ENCODE peak calls at places on chromosomes 3 and 15, in five cellular contexts. J is AG04450, B is skeletal muscle cell, G is NCI-H2029, U is A549. N is an unnamed sample.

GRCh38 chr3:134446800-134447199 is 39.0 kb downstream of the ANAPC13 start:
- DNase-seq in J (no peak), B (peak; percentile 34), U (no peak), G (no peak), N (no peak)

GRCh38 chr3:173932624-173933023 is 535.1 kb downstream of the NLGN1 start:
- DNase-seq in U (no peak), J (no peak), B (peak; percentile 41), G (no peak), N (no peak)

GRCh38 chr3:3080309-3080708 is 29.9 kb downstream of the IL5RA start:
- DNase-seq in J (no peak), B (no peak), U (no peak), G (no peak), N (no peak)

GRCh38 chr3:93969443-93969842 is 4.3 kb downstream of the PROS1 start:
- DNase-seq in J (no peak), B (no peak), G (no peak), U (peak; percentile 6), N (no peak)

GRCh38 chr3:68866157-68866556 is 66.2 kb downstream of the TAFA4 start:
- DNase-seq in G (no peak), J (no peak), U (no peak), B (no peak), N (no peak)

GRCh38 chr3:31106204-31106603 is 211.7 kb upstream of the GADL1 start:
- DNase-seq in J (peak; percentile 16), U (no peak), B (peak; percentile 84), G (no peak), N (no peak)

GRCh38 chr3:8446845-8447244 is 54.8 kb upstream of the LMCD1 start:
- DNase-seq in B (no peak), U (no peak), G (no peak), J (no peak), N (no peak)

GRCh38 chr3:43132883-43133743 is 27.2 kb upstream of the POMGNT2 start:
- DNase-seq in B (no peak), G (no peak), U (no peak), J (no peak), N (no peak)

GRCh38 chr15:65766422-65767263 is 25.4 kb downstream of the DENND4A start:
- DNase-seq in G (no peak), B (no peak), J (peak; percentile 55), U (no peak), N (no peak)

GRCh38 chr3:53350652-53351051 is 3.3 kb upstream of the DCP1A start:
- DNase-seq in U (peak; percentile 10), B (no peak), J (no peak), G (no peak), N (no peak)

GRCh38 chr3:122515020-122515468 is 305 bp upstream of the KPNA1 start:
- DNase-seq in G (no peak), B (no peak), J (no peak), U (no peak), N (no peak)

GRCh38 chr3:120094776-120095225 is 554 bp upstream of the GSK3B start:
- DNase-seq in G (peak; percentile 100), U (peak; percentile 98), J (peak; percentile 100), B (peak; percentile 100), N (no peak)

GRCh38 chr3:22284559-22284958 is 533.5 kb upstream of the ZNF385D start:
- DNase-seq in J (no peak), B (no peak), U (no peak), G (no peak), N (no peak)

GRCh38 chr3:76107935-76108570 is 322.7 kb upstream of the ZNF717 start:
- DNase-seq in G (no peak), B (no peak), J (peak; percentile 24), U (peak; percentile 1), N (no peak)

GRCh38 chr3:79339846-79340245 is 428.0 kb downstream of the ROBO1 start:
- DNase-seq in G (no peak), B (no peak), U (no peak), J (no peak), N (no peak)

GRCh38 chr3:72255736-72256559 is 471.0 kb upstream of the PROK2 start:
- DNase-seq in B (no peak), J (no peak), U (no peak), G (peak; percentile 80), N (no peak)

GRCh38 chr15:101464999-101465669 is 24.4 kb downstream of the PCSK6 start:
- DNase-seq in J (no peak), G (no peak), U (no peak), B (no peak), N (no peak)

GRCh38 chr3:13419356-13420050 is 619 bp downstream of the NUP210 start:
- DNase-seq in G (peak; percentile 57), U (peak; percentile 51), J (no peak), B (no peak), N (no peak)

GRCh38 chr15:50247819-50248650 is 17.5 kb downstream of the HDC start:
- DNase-seq in U (no peak), J (no peak), G (no peak), B (no peak), N (no peak)

GRCh38 chr3:98733055-98733777 is 29.9 kb upstream of the ST3GAL6 start:
- DNase-seq in B (no peak), J (no peak), G (no peak), U (peak; percentile 44), N (no peak)

GRCh38 chr3:182980204-182981037 is at the start of gene DCUN1D1:
- DNase-seq in J (peak; percentile 36), G (peak; percentile 71), B (peak; percentile 40), U (peak; percentile 74), N (peak; percentile 87)

GRCh38 chr3:72887723-72888545 is at the start of gene GXYLT2:
- DNase-seq in U (peak; percentile 58), J (no peak), G (no peak), B (no peak), N (no peak)

GRCh38 chr3:177905895-177906511 is 630.2 kb upstream of the KCNMB2 start:
- DNase-seq in U (no peak), G (no peak), J (peak; percentile 63), B (peak; percentile 57), N (no peak)

GRCh38 chr3:16427309-16427965 is 86.1 kb downstream of the RFTN1 start:
- DNase-seq in J (peak; percentile 89), G (peak; percentile 50), U (no peak), B (peak; percentile 93), N (no peak)

GRCh38 chr3:161008086-161008485 is 97.1 kb downstream of the B3GALNT1 start:
- DNase-seq in G (no peak), U (no peak), J (no peak), B (no peak), N (no peak)

GRCh38 chr15:69729167-69729748 is 276.6 kb downstream of the RPLP1 start:
- DNase-seq in G (no peak), B (no peak), J (no peak), U (peak; percentile 29), N (no peak)

GRCh38 chr3:159765025-159765859 is 223.4 kb upstream of the IL12A start:
- DNase-seq in J (peak; percentile 87), U (peak; percentile 78), G (no peak), B (peak; percentile 93), N (no peak)